ENCODE peak calls at places on chromosomes 11 and 22, in ten cellular contexts. One of them, this sample, is unnamed.

GRCh38 chr22:46737105-46737975 is 712 bp downstream of the CERK start:
- DNase-seq in HuH-7.5: peak; percentile 65
- DNase-seq in AG09309: no peak
- DNase-seq in activated naive CD8-positive, alpha-beta T cell treated with anti-CD3 and anti-CD28 coated beads for 36 hours: peak; percentile 47
- DNase-seq in LHCN-M2: peak; percentile 38
- DNase-seq in aorta: peak; percentile 62
- DNase-seq in activated T-cell treated with anti-CD3 and anti-CD28 coated beads, Interleukin-2, amount 50 U/mL, for 4 hours: peak; percentile 27
- DNase-seq in NCI-H1436: no peak
- DNase-seq in SJCRH30: peak; percentile 52
- DNase-seq in fibroblast of the conjunctiva: no peak
- DNase-seq in this sample: peak; percentile 65

GRCh38 chr11:100647861-100648260 is 39.2 kb upstream of the ARHGAP42 start:
- DNase-seq in aorta: no peak
- DNase-seq in fibroblast of the conjunctiva: no peak
- DNase-seq in SJCRH30: peak; percentile 26
- DNase-seq in NCI-H1436: no peak
- DNase-seq in activated naive CD8-positive, alpha-beta T cell treated with anti-CD3 and anti-CD28 coated beads for 36 hours: no peak
- DNase-seq in AG09309: no peak
- DNase-seq in HuH-7.5: no peak
- DNase-seq in LHCN-M2: no peak
- DNase-seq in activated T-cell treated with anti-CD3 and anti-CD28 coated beads, Interleukin-2, amount 50 U/mL, for 4 hours: no peak
- DNase-seq in this sample: no peak

GRCh38 chr11:104041792-104042191 is 5.4 kb downstream of the DDI1 start:
- DNase-seq in HuH-7.5: no peak
- DNase-seq in NCI-H1436: no peak
- DNase-seq in fibroblast of the conjunctiva: no peak
- DNase-seq in activated naive CD8-positive, alpha-beta T cell treated with anti-CD3 and anti-CD28 coated beads for 36 hours: no peak
- DNase-seq in SJCRH30: no peak
- DNase-seq in LHCN-M2: no peak
- DNase-seq in AG09309: no peak
- DNase-seq in activated T-cell treated with anti-CD3 and anti-CD28 coated beads, Interleukin-2, amount 50 U/mL, for 4 hours: no peak
- DNase-seq in aorta: no peak
- DNase-seq in this sample: no peak

GRCh38 chr11:1772270-1773130 is 8.8 kb upstream of the CTSD start:
- DNase-seq in SJCRH30: peak; percentile 83
- DNase-seq in HuH-7.5: no peak
- DNase-seq in LHCN-M2: peak; percentile 94
- DNase-seq in NCI-H1436: no peak
- DNase-seq in AG09309: peak; percentile 75
- DNase-seq in aorta: peak; percentile 88
- DNase-seq in activated T-cell treated with anti-CD3 and anti-CD28 coated beads, Interleukin-2, amount 50 U/mL, for 4 hours: peak; percentile 48
- DNase-seq in activated naive CD8-positive, alpha-beta T cell treated with anti-CD3 and anti-CD28 coated beads for 36 hours: peak; percentile 55
- DNase-seq in fibroblast of the conjunctiva: peak; percentile 89
- DNase-seq in this sample: peak; percentile 63

GRCh38 chr22:35202376-35202775 is 54.9 kb upstream of the HMGXB4 start:
- DNase-seq in AG09309: no peak
- DNase-seq in SJCRH30: no peak
- DNase-seq in activated T-cell treated with anti-CD3 and anti-CD28 coated beads, Interleukin-2, amount 50 U/mL, for 4 hours: no peak
- DNase-seq in LHCN-M2: peak; percentile 66
- DNase-seq in fibroblast of the conjunctiva: no peak
- DNase-seq in HuH-7.5: no peak
- DNase-seq in aorta: no peak
- DNase-seq in NCI-H1436: no peak
- DNase-seq in activated naive CD8-positive, alpha-beta T cell treated with anti-CD3 and anti-CD28 coated beads for 36 hours: no peak
- DNase-seq in this sample: no peak

GRCh38 chr22:38963872-38964271 is 6.5 kb downstream of the APOBEC3A start:
- DNase-seq in NCI-H1436: no peak
- DNase-seq in AG09309: no peak
- DNase-seq in aorta: no peak
- DNase-seq in activated naive CD8-positive, alpha-beta T cell treated with anti-CD3 and anti-CD28 coated beads for 36 hours: no peak
- DNase-seq in fibroblast of the conjunctiva: no peak
- DNase-seq in LHCN-M2: no peak
- DNase-seq in SJCRH30: no peak
- DNase-seq in HuH-7.5: no peak
- DNase-seq in activated T-cell treated with anti-CD3 and anti-CD28 coated beads, Interleukin-2, amount 50 U/mL, for 4 hours: no peak
- DNase-seq in this sample: no peak

GRCh38 chr22:27692243-27692642 is 109.3 kb downstream of the MN1 start:
- DNase-seq in SJCRH30: no peak
- DNase-seq in aorta: no peak
- DNase-seq in activated naive CD8-positive, alpha-beta T cell treated with anti-CD3 and anti-CD28 coated beads for 36 hours: no peak
- DNase-seq in activated T-cell treated with anti-CD3 and anti-CD28 coated beads, Interleukin-2, amount 50 U/mL, for 4 hours: no peak
- DNase-seq in NCI-H1436: no peak
- DNase-seq in LHCN-M2: no peak
- DNase-seq in fibroblast of the conjunctiva: no peak
- DNase-seq in AG09309: no peak
- DNase-seq in HuH-7.5: no peak
- DNase-seq in this sample: no peak

GRCh38 chr11:61814242-61814957 is 2.4 kb downstream of the FADS1 start:
- DNase-seq in aorta: no peak
- DNase-seq in NCI-H1436: peak; percentile 49
- DNase-seq in HuH-7.5: no peak
- DNase-seq in LHCN-M2: peak; percentile 44
- DNase-seq in AG09309: no peak
- DNase-seq in fibroblast of the conjunctiva: no peak
- DNase-seq in activated naive CD8-positive, alpha-beta T cell treated with anti-CD3 and anti-CD28 coated beads for 36 hours: no peak
- DNase-seq in SJCRH30: peak; percentile 43
- DNase-seq in activated T-cell treated with anti-CD3 and anti-CD28 coated beads, Interleukin-2, amount 50 U/mL, for 4 hours: no peak
- DNase-seq in this sample: peak; percentile 58

GRCh38 chr11:27317751-27318150 is 45.3 kb downstream of the CCDC34 start:
- DNase-seq in SJCRH30: peak; percentile 17
- DNase-seq in activated T-cell treated with anti-CD3 and anti-CD28 coated beads, Interleukin-2, amount 50 U/mL, for 4 hours: no peak
- DNase-seq in fibroblast of the conjunctiva: no peak
- DNase-seq in NCI-H1436: no peak
- DNase-seq in activated naive CD8-positive, alpha-beta T cell treated with anti-CD3 and anti-CD28 coated beads for 36 hours: no peak
- DNase-seq in AG09309: no peak
- DNase-seq in aorta: no peak
- DNase-seq in HuH-7.5: no peak
- DNase-seq in LHCN-M2: peak; percentile 68
- DNase-seq in this sample: no peak

GRCh38 chr11:73204711-73205121 is 13.4 kb upstream of the P2RY2 start:
- DNase-seq in HuH-7.5: no peak
- DNase-seq in LHCN-M2: no peak
- DNase-seq in activated naive CD8-positive, alpha-beta T cell treated with anti-CD3 and anti-CD28 coated beads for 36 hours: no peak
- DNase-seq in NCI-H1436: no peak
- DNase-seq in AG09309: no peak
- DNase-seq in activated T-cell treated with anti-CD3 and anti-CD28 coated beads, Interleukin-2, amount 50 U/mL, for 4 hours: no peak
- DNase-seq in fibroblast of the conjunctiva: no peak
- DNase-seq in SJCRH30: no peak
- DNase-seq in aorta: peak; percentile 85
- DNase-seq in this sample: no peak

GRCh38 chr22:18056802-18057474 is 20.9 kb upstream of the PEX26 start:
- DNase-seq in activated naive CD8-positive, alpha-beta T cell treated with anti-CD3 and anti-CD28 coated beads for 36 hours: no peak
- DNase-seq in activated T-cell treated with anti-CD3 and anti-CD28 coated beads, Interleukin-2, amount 50 U/mL, for 4 hours: no peak
- DNase-seq in aorta: no peak
- DNase-seq in NCI-H1436: no peak
- DNase-seq in fibroblast of the conjunctiva: no peak
- DNase-seq in HuH-7.5: no peak
- DNase-seq in SJCRH30: no peak
- DNase-seq in LHCN-M2: no peak
- DNase-seq in AG09309: no peak
- DNase-seq in this sample: no peak

GRCh38 chr11:46686886-46687810 is 13.3 kb downstream of the ARHGAP1 start:
- DNase-seq in aorta: no peak
- DNase-seq in SJCRH30: no peak
- DNase-seq in NCI-H1436: no peak
- DNase-seq in HuH-7.5: no peak
- DNase-seq in activated T-cell treated with anti-CD3 and anti-CD28 coated beads, Interleukin-2, amount 50 U/mL, for 4 hours: no peak
- DNase-seq in AG09309: peak; percentile 73
- DNase-seq in LHCN-M2: peak; percentile 71
- DNase-seq in fibroblast of the conjunctiva: peak; percentile 17
- DNase-seq in activated naive CD8-positive, alpha-beta T cell treated with anti-CD3 and anti-CD28 coated beads for 36 hours: no peak
- DNase-seq in this sample: no peak

GRCh38 chr11:118435893-118436624 is at the start of gene KMT2A:
- DNase-seq in LHCN-M2: peak; percentile 97
- DNase-seq in aorta: peak; percentile 99
- DNase-seq in SJCRH30: peak; percentile 95
- DNase-seq in AG09309: peak; percentile 87
- DNase-seq in activated T-cell treated with anti-CD3 and anti-CD28 coated beads, Interleukin-2, amount 50 U/mL, for 4 hours: peak; percentile 91
- DNase-seq in fibroblast of the conjunctiva: peak; percentile 88
- DNase-seq in NCI-H1436: peak; percentile 97
- DNase-seq in HuH-7.5: peak; percentile 84
- DNase-seq in activated naive CD8-positive, alpha-beta T cell treated with anti-CD3 and anti-CD28 coated beads for 36 hours: peak; percentile 98
- DNase-seq in this sample: peak; percentile 92

GRCh38 chr11:34236572-34236971 is 121.2 kb downstream of the ABTB2 start:
- DNase-seq in NCI-H1436: no peak
- DNase-seq in LHCN-M2: no peak
- DNase-seq in AG09309: no peak
- DNase-seq in HuH-7.5: no peak
- DNase-seq in aorta: no peak
- DNase-seq in activated naive CD8-positive, alpha-beta T cell treated with anti-CD3 and anti-CD28 coated beads for 36 hours: no peak
- DNase-seq in fibroblast of the conjunctiva: no peak
- DNase-seq in activated T-cell treated with anti-CD3 and anti-CD28 coated beads, Interleukin-2, amount 50 U/mL, for 4 hours: no peak
- DNase-seq in SJCRH30: no peak
- DNase-seq in this sample: no peak

GRCh38 chr11:125320347-125321122 is 156.0 kb downstream of the PKNOX2 start:
- DNase-seq in activated T-cell treated with anti-CD3 and anti-CD28 coated beads, Interleukin-2, amount 50 U/mL, for 4 hours: no peak
- DNase-seq in NCI-H1436: no peak
- DNase-seq in AG09309: no peak
- DNase-seq in aorta: no peak
- DNase-seq in SJCRH30: no peak
- DNase-seq in activated naive CD8-positive, alpha-beta T cell treated with anti-CD3 and anti-CD28 coated beads for 36 hours: no peak
- DNase-seq in LHCN-M2: no peak
- DNase-seq in HuH-7.5: no peak
- DNase-seq in fibroblast of the conjunctiva: no peak
- DNase-seq in this sample: no peak

GRCh38 chr11:597166-597725 is 18.5 kb downstream of the IRF7 start:
- DNase-seq in SJCRH30: no peak
- DNase-seq in AG09309: no peak
- DNase-seq in aorta: no peak
- DNase-seq in fibroblast of the conjunctiva: no peak
- DNase-seq in activated naive CD8-positive, alpha-beta T cell treated with anti-CD3 and anti-CD28 coated beads for 36 hours: no peak
- DNase-seq in NCI-H1436: no peak
- DNase-seq in LHCN-M2: no peak
- DNase-seq in activated T-cell treated with anti-CD3 and anti-CD28 coated beads, Interleukin-2, amount 50 U/mL, for 4 hours: no peak
- DNase-seq in HuH-7.5: no peak
- DNase-seq in this sample: no peak

GRCh38 chr11:13215157-13215556 is 62.4 kb upstream of the BMAL1 start:
- DNase-seq in SJCRH30: no peak
- DNase-seq in HuH-7.5: no peak
- DNase-seq in aorta: no peak
- DNase-seq in activated naive CD8-positive, alpha-beta T cell treated with anti-CD3 and anti-CD28 coated beads for 36 hours: no peak
- DNase-seq in fibroblast of the conjunctiva: peak; percentile 21
- DNase-seq in LHCN-M2: peak; percentile 85
- DNase-seq in AG09309: peak; percentile 43
- DNase-seq in NCI-H1436: no peak
- DNase-seq in activated T-cell treated with anti-CD3 and anti-CD28 coated beads, Interleukin-2, amount 50 U/mL, for 4 hours: no peak
- DNase-seq in this sample: no peak

GRCh38 chr22:36088292-36088691 is 59.7 kb upstream of the RBFOX2 start:
- DNase-seq in activated naive CD8-positive, alpha-beta T cell treated with anti-CD3 and anti-CD28 coated beads for 36 hours: no peak
- DNase-seq in NCI-H1436: no peak
- DNase-seq in SJCRH30: no peak
- DNase-seq in aorta: no peak
- DNase-seq in activated T-cell treated with anti-CD3 and anti-CD28 coated beads, Interleukin-2, amount 50 U/mL, for 4 hours: no peak
- DNase-seq in LHCN-M2: no peak
- DNase-seq in HuH-7.5: no peak
- DNase-seq in fibroblast of the conjunctiva: no peak
- DNase-seq in AG09309: no peak
- DNase-seq in this sample: no peak

GRCh38 chr11:70567680-70568503 is 169.6 kb downstream of the CTTN start:
- DNase-seq in activated naive CD8-positive, alpha-beta T cell treated with anti-CD3 and anti-CD28 coated beads for 36 hours: no peak
- DNase-seq in activated T-cell treated with anti-CD3 and anti-CD28 coated beads, Interleukin-2, amount 50 U/mL, for 4 hours: no peak
- DNase-seq in aorta: peak; percentile 67
- DNase-seq in SJCRH30: no peak
- DNase-seq in fibroblast of the conjunctiva: no peak
- DNase-seq in LHCN-M2: peak; percentile 53
- DNase-seq in AG09309: no peak
- DNase-seq in NCI-H1436: no peak
- DNase-seq in HuH-7.5: no peak
- DNase-seq in this sample: no peak

GRCh38 chr22:45172872-45173585 is 9.3 kb downstream of the NUP50 start:
- DNase-seq in activated T-cell treated with anti-CD3 and anti-CD28 coated beads, Interleukin-2, amount 50 U/mL, for 4 hours: no peak
- DNase-seq in AG09309: no peak
- DNase-seq in activated naive CD8-positive, alpha-beta T cell treated with anti-CD3 and anti-CD28 coated beads for 36 hours: no peak
- DNase-seq in HuH-7.5: no peak
- DNase-seq in NCI-H1436: no peak
- DNase-seq in SJCRH30: no peak
- DNase-seq in LHCN-M2: no peak
- DNase-seq in aorta: no peak
- DNase-seq in fibroblast of the conjunctiva: no peak
- DNase-seq in this sample: no peak

GRCh38 chr11:31816467-31817053 is 5.4 kb upstream of the PAX6 start:
- DNase-seq in SJCRH30: no peak
- DNase-seq in LHCN-M2: no peak
- DNase-seq in activated T-cell treated with anti-CD3 and anti-CD28 coated beads, Interleukin-2, amount 50 U/mL, for 4 hours: no peak
- DNase-seq in activated naive CD8-positive, alpha-beta T cell treated with anti-CD3 and anti-CD28 coated beads for 36 hours: no peak
- DNase-seq in aorta: no peak
- DNase-seq in NCI-H1436: no peak
- DNase-seq in fibroblast of the conjunctiva: no peak
- DNase-seq in AG09309: no peak
- DNase-seq in HuH-7.5: peak; percentile 79
- DNase-seq in this sample: no peak

GRCh38 chr11:13962562-13963168 is at the start of gene SPON1:
- DNase-seq in SJCRH30: no peak
- DNase-seq in aorta: peak; percentile 62
- DNase-seq in fibroblast of the conjunctiva: no peak
- DNase-seq in activated naive CD8-positive, alpha-beta T cell treated with anti-CD3 and anti-CD28 coated beads for 36 hours: peak; percentile 60
- DNase-seq in HuH-7.5: no peak
- DNase-seq in LHCN-M2: no peak
- DNase-seq in NCI-H1436: peak; percentile 59
- DNase-seq in activated T-cell treated with anti-CD3 and anti-CD28 coated beads, Interleukin-2, amount 50 U/mL, for 4 hours: peak; percentile 34
- DNase-seq in AG09309: no peak
- DNase-seq in this sample: peak; percentile 59

GRCh38 chr11:120522736-120523135 is 11.2 kb downstream of the GRIK4 start:
- DNase-seq in AG09309: no peak
- DNase-seq in fibroblast of the conjunctiva: no peak
- DNase-seq in NCI-H1436: no peak
- DNase-seq in SJCRH30: no peak
- DNase-seq in HuH-7.5: no peak
- DNase-seq in aorta: no peak
- DNase-seq in activated T-cell treated with anti-CD3 and anti-CD28 coated beads, Interleukin-2, amount 50 U/mL, for 4 hours: no peak
- DNase-seq in LHCN-M2: no peak
- DNase-seq in activated naive CD8-positive, alpha-beta T cell treated with anti-CD3 and anti-CD28 coated beads for 36 hours: no peak
- DNase-seq in this sample: no peak

GRCh38 chr11:113470233-113470632 is 5.0 kb downstream of the DRD2 start:
- DNase-seq in AG09309: no peak
- DNase-seq in NCI-H1436: no peak
- DNase-seq in LHCN-M2: no peak
- DNase-seq in activated naive CD8-positive, alpha-beta T cell treated with anti-CD3 and anti-CD28 coated beads for 36 hours: no peak
- DNase-seq in activated T-cell treated with anti-CD3 and anti-CD28 coated beads, Interleukin-2, amount 50 U/mL, for 4 hours: no peak
- DNase-seq in SJCRH30: peak; percentile 70
- DNase-seq in aorta: no peak
- DNase-seq in HuH-7.5: no peak
- DNase-seq in fibroblast of the conjunctiva: no peak
- DNase-seq in this sample: no peak

GRCh38 chr11:96126917-96127595 is 203.1 kb upstream of the MTMR2 start:
- DNase-seq in activated naive CD8-positive, alpha-beta T cell treated with anti-CD3 and anti-CD28 coated beads for 36 hours: no peak
- DNase-seq in HuH-7.5: no peak
- DNase-seq in aorta: no peak
- DNase-seq in activated T-cell treated with anti-CD3 and anti-CD28 coated beads, Interleukin-2, amount 50 U/mL, for 4 hours: no peak
- DNase-seq in AG09309: no peak
- DNase-seq in SJCRH30: no peak
- DNase-seq in LHCN-M2: no peak
- DNase-seq in fibroblast of the conjunctiva: no peak
- DNase-seq in NCI-H1436: no peak
- DNase-seq in this sample: no peak

GRCh38 chr11:46237248-46238077 is 40.0 kb upstream of the CREB3L1 start:
- DNase-seq in NCI-H1436: no peak
- DNase-seq in HuH-7.5: no peak
- DNase-seq in AG09309: peak; percentile 52
- DNase-seq in fibroblast of the conjunctiva: peak; percentile 81
- DNase-seq in activated naive CD8-positive, alpha-beta T cell treated with anti-CD3 and anti-CD28 coated beads for 36 hours: peak; percentile 64
- DNase-seq in activated T-cell treated with anti-CD3 and anti-CD28 coated beads, Interleukin-2, amount 50 U/mL, for 4 hours: peak; percentile 40
- DNase-seq in SJCRH30: peak; percentile 23
- DNase-seq in aorta: peak; percentile 75
- DNase-seq in LHCN-M2: peak; percentile 91
- DNase-seq in this sample: peak; percentile 66

GRCh38 chr11:47271961-47272661 is 2.2 kb downstream of the MADD start:
- DNase-seq in AG09309: no peak
- DNase-seq in activated T-cell treated with anti-CD3 and anti-CD28 coated beads, Interleukin-2, amount 50 U/mL, for 4 hours: no peak
- DNase-seq in LHCN-M2: peak; percentile 64
- DNase-seq in fibroblast of the conjunctiva: no peak
- DNase-seq in HuH-7.5: no peak
- DNase-seq in NCI-H1436: no peak
- DNase-seq in SJCRH30: peak; percentile 73
- DNase-seq in aorta: no peak
- DNase-seq in activated naive CD8-positive, alpha-beta T cell treated with anti-CD3 and anti-CD28 coated beads for 36 hours: no peak
- DNase-seq in this sample: peak; percentile 42